ENCODE peak calls at places on chromosomes 5 and 9, in five cellular contexts. One of them, this sample, is unnamed.

GRCh38 chr5:176578391-176578808 is 29.3 kb downstream of the CDHR2 start:
- DNase-seq in AG09309: no peak
- DNase-seq in NCI-H460: peak
- DNase-seq in GM23248: peak
- DNase-seq in fibroblast of lung: peak
- DNase-seq in this sample: peak

GRCh38 chr5:169923988-169924387 is 56.3 kb downstream of the INSYN2B start:
- DNase-seq in AG09309: no peak
- DNase-seq in NCI-H460: no peak
- DNase-seq in GM23248: no peak
- DNase-seq in fibroblast of lung: no peak
- DNase-seq in this sample: no peak

GRCh38 chr5:118126159-118126558 is 862.2 kb downstream of the DTWD2 start:
- DNase-seq in AG09309: no peak
- DNase-seq in NCI-H460: no peak
- DNase-seq in GM23248: no peak
- DNase-seq in fibroblast of lung: peak
- DNase-seq in this sample: no peak

GRCh38 chr5:33526755-33527154 is 86.0 kb downstream of the TARS1 start:
- DNase-seq in AG09309: no peak
- DNase-seq in NCI-H460: no peak
- DNase-seq in GM23248: no peak
- DNase-seq in fibroblast of lung: no peak
- DNase-seq in this sample: no peak

GRCh38 chr5:171541380-171541779 is 121.9 kb downstream of the FGF18 start:
- DNase-seq in AG09309: no peak
- DNase-seq in NCI-H460: no peak
- DNase-seq in GM23248: no peak
- DNase-seq in fibroblast of lung: no peak
- DNase-seq in this sample: no peak

GRCh38 chr5:16492398-16493175 is 27.0 kb upstream of the ZNF622 start:
- DNase-seq in AG09309: peak
- DNase-seq in NCI-H460: no peak
- DNase-seq in GM23248: peak
- DNase-seq in fibroblast of lung: peak
- DNase-seq in this sample: peak

GRCh38 chr5:113345261-113345940 is 89.4 kb downstream of the TSSK1B start:
- DNase-seq in AG09309: no peak
- DNase-seq in NCI-H460: no peak
- DNase-seq in GM23248: peak
- DNase-seq in fibroblast of lung: peak
- DNase-seq in this sample: no peak

GRCh38 chr5:73139485-73139884 is 19.1 kb downstream of the TMEM171 start:
- DNase-seq in AG09309: no peak
- DNase-seq in NCI-H460: no peak
- DNase-seq in GM23248: no peak
- DNase-seq in fibroblast of lung: no peak
- DNase-seq in this sample: no peak

GRCh38 chr5:39498247-39498952 is 73.6 kb upstream of the DAB2 start:
- DNase-seq in AG09309: no peak
- DNase-seq in NCI-H460: no peak
- DNase-seq in GM23248: peak
- DNase-seq in fibroblast of lung: peak
- DNase-seq in this sample: no peak

GRCh38 chr9:131402073-131402472 is 8.2 kb downstream of the PRRC2B start:
- DNase-seq in AG09309: no peak
- DNase-seq in NCI-H460: no peak
- DNase-seq in GM23248: peak
- DNase-seq in fibroblast of lung: peak
- DNase-seq in this sample: peak

GRCh38 chr5:60494144-60494543 is 205.8 kb downstream of the DEPDC1B start:
- DNase-seq in AG09309: no peak
- DNase-seq in NCI-H460: no peak
- DNase-seq in GM23248: no peak
- DNase-seq in fibroblast of lung: no peak
- DNase-seq in this sample: no peak

GRCh38 chr9:135615666-135616620 is 23.4 kb downstream of the GLT6D1 start:
- DNase-seq in AG09309: no peak
- DNase-seq in NCI-H460: peak
- DNase-seq in GM23248: no peak
- DNase-seq in fibroblast of lung: no peak
- DNase-seq in this sample: no peak

GRCh38 chr9:124684140-124684539 is 87.0 kb downstream of the NR6A1 start:
- DNase-seq in AG09309: no peak
- DNase-seq in NCI-H460: no peak
- DNase-seq in GM23248: no peak
- DNase-seq in fibroblast of lung: no peak
- DNase-seq in this sample: no peak

GRCh38 chr5:174751154-174751990 is 27.0 kb downstream of the MSX2 start:
- DNase-seq in AG09309: no peak
- DNase-seq in NCI-H460: no peak
- DNase-seq in GM23248: peak
- DNase-seq in fibroblast of lung: no peak
- DNase-seq in this sample: no peak

GRCh38 chr5:68266457-68266856 is 50.9 kb downstream of the PIK3R1 start:
- DNase-seq in AG09309: no peak
- DNase-seq in NCI-H460: no peak
- DNase-seq in GM23248: no peak
- DNase-seq in fibroblast of lung: no peak
- DNase-seq in this sample: no peak

GRCh38 chr9:113808391-113809191 is 67.5 kb upstream of the ZNF618 start:
- DNase-seq in AG09309: peak
- DNase-seq in NCI-H460: peak
- DNase-seq in GM23248: peak
- DNase-seq in fibroblast of lung: peak
- DNase-seq in this sample: peak

GRCh38 chr9:87682618-87683017 is 43.3 kb upstream of the CTSL start:
- DNase-seq in AG09309: no peak
- DNase-seq in NCI-H460: no peak
- DNase-seq in GM23248: no peak
- DNase-seq in fibroblast of lung: no peak
- DNase-seq in this sample: no peak

GRCh38 chr9:35424356-35425352 is 65.3 kb upstream of the RUSC2 start:
- DNase-seq in AG09309: no peak
- DNase-seq in NCI-H460: no peak
- DNase-seq in GM23248: no peak
- DNase-seq in fibroblast of lung: no peak
- DNase-seq in this sample: no peak

GRCh38 chr5:154446183-154447073 is 631 bp downstream of the SAP30L start:
- DNase-seq in AG09309: no peak
- DNase-seq in NCI-H460: no peak
- DNase-seq in GM23248: peak
- DNase-seq in fibroblast of lung: peak
- DNase-seq in this sample: no peak

GRCh38 chr5:82278711-82279370 is 687 bp upstream of the RPS23 start:
- DNase-seq in AG09309: no peak
- DNase-seq in NCI-H460: no peak
- DNase-seq in GM23248: no peak
- DNase-seq in fibroblast of lung: no peak
- DNase-seq in this sample: no peak

GRCh38 chr9:98121096-98121495 is 2.1 kb upstream of the TRIM14 start:
- DNase-seq in AG09309: no peak
- DNase-seq in NCI-H460: no peak
- DNase-seq in GM23248: peak
- DNase-seq in fibroblast of lung: no peak
- DNase-seq in this sample: no peak

GRCh38 chr5:171595801-171596231 is 176.4 kb downstream of the FGF18 start:
- DNase-seq in AG09309: no peak
- DNase-seq in NCI-H460: no peak
- DNase-seq in GM23248: peak
- DNase-seq in fibroblast of lung: peak
- DNase-seq in this sample: no peak

GRCh38 chr5:164266571-164266970 is 761.2 kb downstream of the MAT2B start:
- DNase-seq in AG09309: no peak
- DNase-seq in NCI-H460: no peak
- DNase-seq in GM23248: no peak
- DNase-seq in fibroblast of lung: no peak
- DNase-seq in this sample: no peak

GRCh38 chr5:159337291-159337974 is 7.1 kb upstream of the IL12B start:
- DNase-seq in AG09309: peak
- DNase-seq in NCI-H460: peak
- DNase-seq in GM23248: peak
- DNase-seq in fibroblast of lung: peak
- DNase-seq in this sample: peak

GRCh38 chr9:4382722-4383317 is 83.0 kb upstream of the GLIS3 start:
- DNase-seq in AG09309: no peak
- DNase-seq in NCI-H460: peak
- DNase-seq in GM23248: peak
- DNase-seq in fibroblast of lung: peak
- DNase-seq in this sample: no peak

GRCh38 chr5:119578937-119579336 is 50.4 kb upstream of the FAM170A start:
- DNase-seq in AG09309: no peak
- DNase-seq in NCI-H460: peak
- DNase-seq in GM23248: peak
- DNase-seq in fibroblast of lung: peak
- DNase-seq in this sample: peak

GRCh38 chr9:21558627-21559401 is 76.7 kb upstream of the IFNE start:
- DNase-seq in AG09309: no peak
- DNase-seq in NCI-H460: no peak
- DNase-seq in GM23248: peak
- DNase-seq in fibroblast of lung: peak
- DNase-seq in this sample: no peak

GRCh38 chr5:44454002-44454401 is 64.8 kb upstream of the FGF10 start:
- DNase-seq in AG09309: no peak
- DNase-seq in NCI-H460: no peak
- DNase-seq in GM23248: no peak
- DNase-seq in fibroblast of lung: no peak
- DNase-seq in this sample: no peak

GRCh38 chr5:56415356-56415765 is 182.2 kb upstream of the ANKRD55 start:
- DNase-seq in AG09309: peak
- DNase-seq in NCI-H460: peak
- DNase-seq in GM23248: peak
- DNase-seq in fibroblast of lung: peak
- DNase-seq in this sample: no peak

GRCh38 chr9:104279535-104280215 is 185.6 kb downstream of the SMC2 start:
- DNase-seq in AG09309: no peak
- DNase-seq in NCI-H460: no peak
- DNase-seq in GM23248: peak
- DNase-seq in fibroblast of lung: peak
- DNase-seq in this sample: no peak

GRCh38 chr9:83432104-83432627 is 106.0 kb downstream of the FRMD3 start:
- DNase-seq in AG09309: peak
- DNase-seq in NCI-H460: no peak
- DNase-seq in GM23248: peak
- DNase-seq in fibroblast of lung: no peak
- DNase-seq in this sample: peak

GRCh38 chr5:121299153-121299552 is 552.5 kb upstream of the FTMT start:
- DNase-seq in AG09309: no peak
- DNase-seq in NCI-H460: no peak
- DNase-seq in GM23248: no peak
- DNase-seq in fibroblast of lung: no peak
- DNase-seq in this sample: no peak

GRCh38 chr5:148075529-148075928 is 11.7 kb downstream of the SPINK5 start:
- DNase-seq in AG09309: no peak
- DNase-seq in NCI-H460: no peak
- DNase-seq in GM23248: no peak
- DNase-seq in fibroblast of lung: no peak
- DNase-seq in this sample: no peak

GRCh38 chr9:83981126-83981871 is 694 bp downstream of the RMI1 start:
- DNase-seq in AG09309: no peak
- DNase-seq in NCI-H460: no peak
- DNase-seq in GM23248: peak
- DNase-seq in fibroblast of lung: peak
- DNase-seq in this sample: peak

GRCh38 chr9:88429595-88430430 is 41.6 kb downstream of the SPIN1 start:
- DNase-seq in AG09309: no peak
- DNase-seq in NCI-H460: no peak
- DNase-seq in GM23248: no peak
- DNase-seq in fibroblast of lung: peak
- DNase-seq in this sample: no peak

GRCh38 chr5:75335952-75336624 is 932 bp upstream of the HMGCR start:
- DNase-seq in AG09309: peak
- DNase-seq in NCI-H460: peak
- DNase-seq in GM23248: peak
- DNase-seq in fibroblast of lung: peak
- DNase-seq in this sample: peak

GRCh38 chr5:128904815-128905214 is 60.5 kb upstream of the SLC27A6 start:
- DNase-seq in AG09309: no peak
- DNase-seq in NCI-H460: no peak
- DNase-seq in GM23248: no peak
- DNase-seq in fibroblast of lung: peak
- DNase-seq in this sample: no peak

GRCh38 chr5:134794136-134794535 is 35.6 kb downstream of the DDX46 start:
- DNase-seq in AG09309: no peak
- DNase-seq in NCI-H460: no peak
- DNase-seq in GM23248: peak
- DNase-seq in fibroblast of lung: no peak
- DNase-seq in this sample: no peak

GRCh38 chr5:56617998-56618397 is 197.4 kb upstream of the MAP3K1 start:
- DNase-seq in AG09309: no peak
- DNase-seq in NCI-H460: no peak
- DNase-seq in GM23248: no peak
- DNase-seq in fibroblast of lung: no peak
- DNase-seq in this sample: no peak